ENCODE peak calls at places on chromosomes 7 and 10, in four cellular contexts. V is NB4, S is GM12878, N is GM10248. M is an unnamed sample.

GRCh38 chr7:73822319-73823173 is 8.2 kb upstream of the CLDN4 start:
- DNase-seq in V (no peak), S (no peak), N (no peak), M (peak; percentile 25)

GRCh38 chr7:45881759-45882464 is 6.4 kb upstream of the IGFBP1 start:
- DNase-seq in V (peak; percentile 19), S (no peak), N (no peak), M (no peak)

GRCh38 chr7:1459930-1460756 is 873 bp upstream of the MICALL2 start:
- DNase-seq in V (no peak), S (no peak), N (peak; percentile 48), M (peak; percentile 65)

GRCh38 chr7:1665721-1666250 is 4.3 kb upstream of the ELFN1 start:
- DNase-seq in V (peak; percentile 66), S (no peak), N (peak; percentile 26), M (peak; percentile 59)

GRCh38 chr10:110872984-110873569 is 1.3 kb downstream of the PDCD4 start:
- DNase-seq in V (peak; percentile 39), S (no peak), N (no peak), M (no peak)

GRCh38 chr10:1240341-1240775 is 184.2 kb downstream of the WDR37 start:
- DNase-seq in V (no peak), S (no peak), N (no peak), M (no peak)

GRCh38 chr10:92238586-92239098 is 52.2 kb downstream of the CPEB3 start:
- DNase-seq in V (peak; percentile 57), S (no peak), N (no peak), M (no peak)

GRCh38 chr7:14432936-14433335 is 443.5 kb upstream of the ETV1 start:
- DNase-seq in V (no peak), S (no peak), N (no peak), M (no peak)

GRCh38 chr7:134905375-134905774 is 80.9 kb upstream of the AGBL3 start:
- DNase-seq in V (peak; percentile 48), S (no peak), N (no peak), M (no peak)

DNA sequence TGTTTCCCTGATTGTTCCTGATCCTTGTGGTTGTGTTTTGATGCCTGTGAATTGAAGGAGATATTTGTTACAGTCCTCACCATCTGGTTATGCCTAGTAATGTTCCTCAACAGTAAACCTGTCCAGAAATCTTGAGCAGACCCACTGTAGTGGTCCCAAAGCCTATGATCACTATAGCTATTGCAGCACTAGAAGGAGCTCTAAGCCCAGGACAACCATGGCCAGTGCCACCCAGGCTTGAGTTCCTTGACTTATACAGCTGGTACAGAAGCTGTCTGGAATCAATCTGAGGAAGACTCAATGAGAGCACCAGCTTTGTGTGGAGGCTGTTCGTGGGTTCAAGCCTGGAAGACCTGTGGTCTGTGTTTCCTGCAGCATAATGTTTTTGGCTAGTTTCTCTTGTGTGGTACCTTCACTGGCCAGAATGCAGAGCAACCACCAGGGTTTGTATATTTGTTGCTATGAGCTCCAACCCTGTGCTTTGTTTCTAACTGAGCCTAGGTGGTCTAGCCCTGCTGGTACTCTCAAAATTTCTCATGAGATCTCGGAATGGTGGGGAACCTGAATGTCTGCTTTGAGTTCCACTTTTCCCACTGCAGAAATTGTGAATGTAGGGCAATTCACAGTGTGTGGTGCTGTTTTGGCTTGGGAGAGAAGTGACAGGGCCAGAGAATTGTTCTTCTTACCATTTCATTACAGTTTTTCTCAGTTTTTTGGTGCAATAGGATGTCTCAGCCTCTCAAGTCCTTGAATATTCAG is 355.2 kb downstream of the SUGCT start:
- DNase-seq in V (peak; percentile 42), S (no peak), N (no peak), M (no peak)
- TF ChIP-seq CTCF in V (no peak), S (no peak), N (no peak), M (no peak)

GRCh38 chr10:100888957-100889356 is 23.8 kb upstream of the SLF2 start:
- DNase-seq in V (peak; percentile 56), S (no peak), N (no peak), M (no peak)
- TF ChIP-seq CTCF in V (peak; percentile 33), S (peak; percentile 34), N (peak; percentile 27), M (no peak)

DNA sequence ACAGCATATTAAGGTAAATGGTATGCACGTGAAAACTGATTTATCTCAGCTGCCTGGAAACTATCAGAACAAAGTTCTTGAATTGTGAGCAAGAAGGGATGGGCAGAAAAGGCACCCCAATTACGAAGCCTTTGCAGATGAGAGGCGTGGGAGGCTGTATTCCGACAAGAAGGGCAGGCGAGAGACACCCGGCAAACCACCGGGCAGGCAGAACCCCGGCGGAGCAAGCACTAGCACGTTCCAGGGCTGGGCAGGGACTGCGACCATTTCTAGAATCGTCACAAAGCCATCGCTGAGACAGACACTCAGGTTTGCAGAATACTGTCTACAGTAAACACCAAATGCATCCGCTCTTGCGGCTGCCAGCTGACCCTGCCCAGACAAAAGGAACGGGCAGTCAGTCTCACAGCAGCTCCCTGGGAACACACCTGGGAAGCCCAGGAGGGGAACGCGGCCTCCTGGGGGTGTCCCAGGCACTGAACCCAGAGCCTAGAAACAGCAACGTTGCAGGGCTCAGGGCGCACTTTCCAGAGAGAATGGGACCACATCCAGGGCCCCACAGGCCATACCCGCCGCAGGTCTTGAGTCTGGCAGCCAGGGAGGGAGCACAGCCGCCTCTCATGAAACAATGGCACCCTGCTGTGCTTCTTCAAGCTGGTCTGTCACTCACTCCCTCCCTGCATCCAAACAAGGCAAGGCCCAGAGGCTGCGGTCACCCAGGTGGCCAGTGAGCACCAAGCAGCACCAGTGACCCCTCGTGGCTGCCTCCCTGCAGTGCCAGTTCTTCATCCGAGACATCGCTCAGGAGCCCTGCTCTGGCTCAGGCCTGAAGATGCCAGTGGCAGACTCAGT is 261.9 kb downstream of the PTPRN2 start:
- DNase-seq in V (no peak), S (no peak), N (no peak), M (no peak)
- TF ChIP-seq CTCF in V (no peak), S (no peak), N (no peak), M (no peak)

GRCh38 chr10:97714401-97715258 is 1.1 kb downstream of the MARVELD1 start:
- DNase-seq in V (peak; percentile 95), S (no peak), N (peak; percentile 61), M (peak; percentile 75)
- TF ChIP-seq CTCF in V (no peak), S (no peak), N (no peak), M (no peak)

DNA sequence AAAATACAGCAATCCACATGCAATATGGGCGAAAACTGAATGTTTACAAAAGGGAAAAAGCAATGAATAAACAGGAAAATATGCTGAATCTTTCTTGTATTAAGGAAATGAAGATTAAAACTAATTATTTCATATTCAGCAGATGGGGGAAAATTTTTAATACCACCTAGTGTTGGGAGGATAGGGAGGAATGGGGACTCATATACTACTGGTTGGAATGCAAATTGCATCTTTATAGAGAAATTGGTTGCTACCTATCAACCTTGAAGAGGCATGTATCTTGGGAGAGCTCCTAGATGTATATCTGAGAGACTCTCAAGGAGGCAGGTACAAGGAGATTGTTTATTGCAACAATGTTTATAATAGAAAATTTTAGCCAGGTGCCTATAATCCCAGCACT is 101.4 kb downstream of the CREM start:
- DNase-seq in V (no peak), S (no peak), N (no peak), M (no peak)
- TF ChIP-seq CTCF in V (no peak), S (no peak), N (no peak), M (no peak)

GRCh38 chr7:142874409-142874808 is 11.1 kb downstream of the TRPV6 start:
- DNase-seq in V (no peak), S (no peak), N (no peak), M (no peak)
- TF ChIP-seq CTCF in V (no peak), S (no peak), N (no peak), M (no peak)